ENCODE peak calls at places on chromosome 15, in six cellular contexts. One of them, this sample, is unnamed.
A peak's percentile ranks its signal among the peaks of the same experiment; 100 is the strongest.

GRCh38 chr15:90268415-90268814 is 2.9 kb downstream of the NGRN start:
- DNase-seq in vagina: no peak
- DNase-seq in GM12865: no peak
- DNase-seq in BJ: no peak
- DNase-seq in astrocyte of the spinal cord: no peak
- DNase-seq in cardiac fibroblast: no peak
- DNase-seq in this sample: no peak

GRCh38 chr15:73800662-73801345 is 47.7 kb upstream of the INSYN1 start:
- DNase-seq in cardiac fibroblast: peak; percentile 90
- DNase-seq in BJ: peak; percentile 54
- DNase-seq in GM12865: no peak
- DNase-seq in vagina: no peak
- DNase-seq in astrocyte of the spinal cord: peak; percentile 83
- DNase-seq in this sample: peak; percentile 71

GRCh38 chr15:100537326-100537725 is 8.6 kb upstream of the CERS3 start:
- DNase-seq in astrocyte of the spinal cord: no peak
- DNase-seq in GM12865: peak; percentile 34
- DNase-seq in vagina: no peak
- DNase-seq in cardiac fibroblast: no peak
- DNase-seq in BJ: no peak
- DNase-seq in this sample: no peak

GRCh38 chr15:79736435-79737000 is 160.3 kb downstream of the MTHFS start:
- DNase-seq in astrocyte of the spinal cord: no peak
- DNase-seq in cardiac fibroblast: no peak
- DNase-seq in vagina: no peak
- DNase-seq in BJ: no peak
- DNase-seq in GM12865: no peak
- DNase-seq in this sample: no peak

GRCh38 chr15:36136054-36136453 is 443.4 kb upstream of the CDIN1 start:
- DNase-seq in astrocyte of the spinal cord: no peak
- DNase-seq in cardiac fibroblast: no peak
- DNase-seq in vagina: no peak
- DNase-seq in GM12865: no peak
- DNase-seq in BJ: no peak
- DNase-seq in this sample: no peak

GRCh38 chr15:60396100-60396499 is 1.7 kb downstream of the ANXA2 start:
- DNase-seq in astrocyte of the spinal cord: peak; percentile 57
- DNase-seq in cardiac fibroblast: peak; percentile 52
- DNase-seq in GM12865: no peak
- DNase-seq in BJ: no peak
- DNase-seq in vagina: no peak
- DNase-seq in this sample: no peak

GRCh38 chr15:51067510-51067909 is 27.2 kb downstream of the TNFAIP8L3 start:
- DNase-seq in vagina: no peak
- DNase-seq in cardiac fibroblast: no peak
- DNase-seq in BJ: no peak
- DNase-seq in GM12865: no peak
- DNase-seq in astrocyte of the spinal cord: no peak
- DNase-seq in this sample: no peak

GRCh38 chr15:50764331-50765201 is 940 bp downstream of the SPPL2A start:
- DNase-seq in BJ: no peak
- DNase-seq in cardiac fibroblast: peak; percentile 37
- DNase-seq in GM12865: peak; percentile 75
- DNase-seq in vagina: no peak
- DNase-seq in astrocyte of the spinal cord: peak; percentile 33
- DNase-seq in this sample: no peak

GRCh38 chr15:31405200-31405929 is 78.7 kb downstream of the KLF13 start:
- DNase-seq in vagina: no peak
- DNase-seq in cardiac fibroblast: peak; percentile 31
- DNase-seq in GM12865: no peak
- DNase-seq in BJ: no peak
- DNase-seq in astrocyte of the spinal cord: no peak
- DNase-seq in this sample: no peak

GRCh38 chr15:80834906-80835305 is 55.7 kb downstream of the CEMIP start:
- DNase-seq in astrocyte of the spinal cord: no peak
- DNase-seq in vagina: no peak
- DNase-seq in BJ: no peak
- DNase-seq in cardiac fibroblast: no peak
- DNase-seq in GM12865: no peak
- DNase-seq in this sample: no peak

GRCh38 chr15:58182460-58183163 is 44.4 kb downstream of the AQP9 start:
- DNase-seq in GM12865: peak; percentile 55
- DNase-seq in cardiac fibroblast: peak; percentile 72
- DNase-seq in BJ: no peak
- DNase-seq in vagina: no peak
- DNase-seq in astrocyte of the spinal cord: peak; percentile 31
- DNase-seq in this sample: peak; percentile 22

GRCh38 chr15:95558131-95558530 is 772.4 kb upstream of the NR2F2 start:
- DNase-seq in vagina: no peak
- DNase-seq in astrocyte of the spinal cord: peak; percentile 47
- DNase-seq in GM12865: no peak
- DNase-seq in cardiac fibroblast: peak; percentile 71
- DNase-seq in BJ: no peak
- DNase-seq in this sample: no peak

GRCh38 chr15:95561463-95561862 is 769.0 kb upstream of the NR2F2 start:
- DNase-seq in BJ: no peak
- DNase-seq in vagina: no peak
- DNase-seq in astrocyte of the spinal cord: peak; percentile 11
- DNase-seq in GM12865: no peak
- DNase-seq in cardiac fibroblast: peak; percentile 9
- DNase-seq in this sample: no peak

GRCh38 chr15:95557226-95558046 is 773.1 kb upstream of the NR2F2 start:
- DNase-seq in GM12865: peak; percentile 2
- DNase-seq in vagina: no peak
- DNase-seq in cardiac fibroblast: peak; percentile 97
- DNase-seq in astrocyte of the spinal cord: peak; percentile 97
- DNase-seq in BJ: peak; percentile 84
- DNase-seq in this sample: peak; percentile 87

GRCh38 chr15:95558916-95559315 is 771.6 kb upstream of the NR2F2 start:
- DNase-seq in cardiac fibroblast: peak; percentile 53
- DNase-seq in astrocyte of the spinal cord: no peak
- DNase-seq in vagina: no peak
- DNase-seq in GM12865: no peak
- DNase-seq in BJ: no peak
- DNase-seq in this sample: no peak

DNA sequence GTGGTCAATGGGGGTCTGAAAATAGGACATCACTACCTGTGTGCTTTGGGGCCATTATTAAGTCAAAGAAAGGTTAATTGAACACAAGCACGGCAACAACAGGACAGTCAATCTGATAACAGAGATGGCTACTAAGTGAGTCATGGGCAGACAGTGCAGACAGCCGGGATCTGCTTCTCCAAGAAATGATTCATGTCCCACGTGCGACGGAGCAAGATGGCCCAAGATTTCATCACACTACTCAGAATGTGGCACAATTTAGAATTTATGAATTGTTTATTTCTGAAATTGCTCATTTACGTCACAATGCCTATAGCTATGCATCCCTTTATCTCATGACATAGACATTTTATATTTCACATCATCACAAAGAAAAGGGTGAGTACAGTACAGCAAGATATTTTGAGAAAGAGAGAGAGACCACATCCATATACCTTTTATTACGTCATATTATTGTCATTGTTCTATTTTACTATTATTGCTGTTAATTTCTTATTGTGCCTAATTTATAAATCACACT is 770.6 kb upstream of the NR2F2 start:
- DNase-seq in GM12865: no peak
- DNase-seq in astrocyte of the spinal cord: peak; percentile 87
- DNase-seq in BJ: peak; percentile 71
- DNase-seq in cardiac fibroblast: peak; percentile 97
- DNase-seq in vagina: no peak
- DNase-seq in this sample: peak; percentile 18
- H3K4me3 ChIP-seq in GM12865: no peak overlapping the region
- H3K4me3 ChIP-seq in astrocyte of the spinal cord: no peak overlapping the region
- H3K4me3 ChIP-seq in BJ: no peak overlapping the region
- H3K4me3 ChIP-seq in cardiac fibroblast: no peak overlapping the region
- H3K4me3 ChIP-seq in vagina: no peak overlapping the region
- H3K4me3 ChIP-seq in this sample: no peak overlapping the region

DNA sequence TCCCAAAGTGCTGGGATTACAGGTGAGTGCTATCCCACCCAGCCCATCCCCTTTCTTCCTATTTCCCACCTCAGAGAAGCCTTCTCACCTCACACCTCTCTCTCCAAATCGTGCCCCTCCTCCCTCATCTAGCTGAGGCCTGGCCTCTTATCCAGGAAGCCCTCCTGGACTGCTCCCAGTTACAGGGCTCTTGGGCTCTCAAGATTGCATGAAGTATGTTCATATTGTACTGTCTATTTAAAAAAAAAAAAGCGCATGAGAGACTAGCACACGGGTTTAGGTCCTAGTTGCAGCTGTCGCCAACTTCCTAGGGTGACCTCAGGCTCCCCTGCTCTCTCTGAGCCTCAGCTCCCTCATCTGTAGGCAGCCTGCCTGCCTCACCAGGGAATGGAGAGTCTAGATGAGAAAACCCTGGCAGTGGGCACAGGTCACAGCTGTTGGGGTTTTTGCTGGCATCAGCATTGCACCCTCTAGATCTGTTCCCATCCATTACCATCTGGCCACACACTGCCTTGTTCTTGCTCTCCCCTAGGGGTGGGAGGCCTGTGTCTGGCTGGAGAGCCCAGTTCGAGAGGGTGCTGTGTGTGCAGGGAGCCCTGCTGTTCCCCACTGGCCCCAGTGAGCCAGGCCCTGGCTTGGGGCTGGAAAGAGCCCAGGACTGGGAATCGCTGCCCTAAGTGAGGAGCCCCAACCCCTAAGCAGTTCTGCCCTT is 24.2 kb upstream of the C15orf39 start:
- DNase-seq in cardiac fibroblast: no peak
- DNase-seq in GM12865: no peak
- DNase-seq in BJ: no peak
- DNase-seq in astrocyte of the spinal cord: no peak
- DNase-seq in vagina: no peak
- DNase-seq in this sample: no peak
- TF ChIP-seq CTCF in cardiac fibroblast: no peak
- TF ChIP-seq CTCF in GM12865: no peak
- TF ChIP-seq CTCF in BJ: no peak
- TF ChIP-seq CTCF in astrocyte of the spinal cord: no peak
- TF ChIP-seq CTCF in vagina: no peak
- TF ChIP-seq CTCF in this sample: no peak

GRCh38 chr15:82808634-82809041 is 790 bp upstream of the WHAMM start:
- DNase-seq in cardiac fibroblast: no peak
- DNase-seq in GM12865: peak; percentile 26
- DNase-seq in BJ: no peak
- DNase-seq in vagina: no peak
- DNase-seq in astrocyte of the spinal cord: no peak
- DNase-seq in this sample: no peak
- H3K4me3 ChIP-seq in cardiac fibroblast: no peak overlapping the region
- H3K4me3 ChIP-seq in GM12865: peak overlapping the region; percentile 72
- H3K4me3 ChIP-seq in BJ: no peak overlapping the region
- H3K4me3 ChIP-seq in vagina: peak overlapping the region; percentile 74
- H3K4me3 ChIP-seq in astrocyte of the spinal cord: no peak overlapping the region
- H3K4me3 ChIP-seq in this sample: no peak overlapping the region

GRCh38 chr15:29668120-29668602 is 154.1 kb downstream of the TJP1 start:
- DNase-seq in BJ: peak; percentile 13
- DNase-seq in cardiac fibroblast: peak; percentile 95
- DNase-seq in astrocyte of the spinal cord: peak; percentile 86
- DNase-seq in GM12865: peak; percentile 71
- DNase-seq in vagina: no peak
- DNase-seq in this sample: peak; percentile 66
- TF ChIP-seq CTCF in BJ: peak; percentile 69
- TF ChIP-seq CTCF in cardiac fibroblast: peak; percentile 90
- TF ChIP-seq CTCF in astrocyte of the spinal cord: peak; percentile 79
- TF ChIP-seq CTCF in GM12865: peak; percentile 44
- TF ChIP-seq CTCF in vagina: no peak
- TF ChIP-seq CTCF in this sample: peak; percentile 78

DNA sequence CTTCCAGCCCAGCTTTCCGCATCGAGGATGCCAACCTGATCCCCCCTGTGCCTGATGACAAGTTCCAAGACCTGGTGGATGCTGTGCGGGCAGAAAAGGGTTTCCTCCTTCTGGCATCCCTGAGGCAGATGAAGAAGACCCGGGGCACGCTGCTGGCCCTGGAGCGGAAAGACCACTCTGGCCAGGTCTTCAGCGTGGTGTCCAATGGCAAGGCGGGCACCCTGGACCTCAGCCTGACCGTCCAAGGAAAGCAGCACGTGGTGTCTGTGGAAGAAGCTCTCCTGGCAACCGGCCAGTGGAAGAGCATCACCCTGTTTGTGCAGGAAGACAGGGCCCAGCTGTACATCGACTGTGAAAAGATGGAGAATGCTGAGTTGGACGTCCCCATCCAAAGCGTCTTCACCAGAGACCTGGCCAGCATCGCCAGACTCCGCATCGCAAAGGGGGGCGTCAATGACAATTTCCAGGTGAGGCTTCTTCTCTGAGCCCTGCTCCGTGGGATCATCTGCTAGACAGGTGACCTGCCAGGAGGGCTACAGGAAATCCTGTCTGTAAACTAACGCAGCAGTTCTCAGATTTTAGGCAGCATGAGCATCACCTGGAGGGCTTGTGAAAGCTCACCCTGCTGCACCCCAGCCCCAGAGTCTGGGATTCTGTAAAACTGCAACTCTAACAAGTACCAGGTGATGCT is 1.6 kb downstream of the THBS1 start:
- DNase-seq in BJ: peak; percentile 11
- DNase-seq in cardiac fibroblast: peak; percentile 64
- DNase-seq in astrocyte of the spinal cord: peak; percentile 25
- DNase-seq in vagina: no peak
- DNase-seq in GM12865: no peak
- DNase-seq in this sample: no peak
- H3K4me3 ChIP-seq in BJ: peak overlapping the region; percentile 54
- H3K4me3 ChIP-seq in cardiac fibroblast: peak overlapping the region; percentile 75
- H3K4me3 ChIP-seq in astrocyte of the spinal cord: peak overlapping the region; percentile 68
- H3K4me3 ChIP-seq in vagina: peak overlapping the region; percentile 80
- H3K4me3 ChIP-seq in GM12865: no peak overlapping the region
- H3K4me3 ChIP-seq in this sample: peak overlapping the region; percentile 77

GRCh38 chr15:62068071-62068786 is 1.5 kb downstream of the C2CD4A start:
- DNase-seq in GM12865: peak; percentile 42
- DNase-seq in BJ: no peak
- DNase-seq in cardiac fibroblast: peak; percentile 60
- DNase-seq in vagina: no peak
- DNase-seq in astrocyte of the spinal cord: peak; percentile 29
- DNase-seq in this sample: no peak

GRCh38 chr15:62069551-62069950 is 2.8 kb downstream of the C2CD4A start:
- DNase-seq in GM12865: no peak
- DNase-seq in astrocyte of the spinal cord: no peak
- DNase-seq in cardiac fibroblast: no peak
- DNase-seq in vagina: no peak
- DNase-seq in BJ: no peak
- DNase-seq in this sample: no peak

GRCh38 chr15:62067448-62068044 is 769 bp downstream of the C2CD4A start:
- DNase-seq in cardiac fibroblast: peak; percentile 43
- DNase-seq in BJ: no peak
- DNase-seq in astrocyte of the spinal cord: no peak
- DNase-seq in GM12865: no peak
- DNase-seq in vagina: no peak
- DNase-seq in this sample: no peak

GRCh38 chr15:62068787-62069170 is 2.0 kb downstream of the C2CD4A start:
- DNase-seq in BJ: no peak
- DNase-seq in GM12865: no peak
- DNase-seq in vagina: no peak
- DNase-seq in astrocyte of the spinal cord: peak; percentile 4
- DNase-seq in cardiac fibroblast: peak; percentile 43
- DNase-seq in this sample: no peak

GRCh38 chr15:62066663-62067447 is at the start of gene C2CD4A:
- DNase-seq in astrocyte of the spinal cord: peak; percentile 55
- DNase-seq in vagina: no peak
- DNase-seq in BJ: no peak
- DNase-seq in cardiac fibroblast: peak; percentile 67
- DNase-seq in GM12865: peak; percentile 40
- DNase-seq in this sample: no peak
- TF ChIP-seq CTCF in astrocyte of the spinal cord: peak; percentile 23
- TF ChIP-seq CTCF in vagina: no peak
- TF ChIP-seq CTCF in BJ: peak; percentile 21
- TF ChIP-seq CTCF in cardiac fibroblast: peak; percentile 32
- TF ChIP-seq CTCF in GM12865: no peak
- TF ChIP-seq CTCF in this sample: peak; percentile 31

This sample was measured in astrocyte of the cerebellum.